ENCODE peak calls at places on chromosomes 6 and 20, in eight cellular contexts. Z, P, O, G, U, T, Q and B are unnamed samples.

GRCh38 chr6:72425003-72425681 is 196.7 kb upstream of the KCNQ5 start:
- DNase-seq in Z (no peak), P (no peak), O (no peak), G (no peak), U (no peak), T (peak), Q (no peak), B (peak)

GRCh38 chr6:84872996-84873395 is 108.6 kb upstream of the TBX18 start:
- DNase-seq in Z (no peak), P (no peak), O (no peak), G (no peak), U (no peak), T (no peak), Q (no peak), B (no peak)

GRCh38 chr6:82773061-82773717 is 292.5 kb downstream of the UBE3D start:
- DNase-seq in Z (no peak), P (no peak), O (no peak), G (no peak), U (no peak), T (no peak), Q (no peak), B (no peak)

GRCh38 chr6:169324661-169325459 is 71.2 kb upstream of the THBS2 start:
- DNase-seq in Z (no peak), P (no peak), O (no peak), G (no peak), U (no peak), T (no peak), Q (no peak), B (no peak)

GRCh38 chr20:32485770-32486248 is 99.3 kb downstream of the NOL4L start:
- DNase-seq in Z (no peak), P (no peak), O (no peak), G (no peak), U (no peak), T (no peak), Q (no peak), B (no peak)

GRCh38 chr6:79127660-79128059 is 49.6 kb upstream of the PHIP start:
- DNase-seq in Z (no peak), P (no peak), O (no peak), G (no peak), U (no peak), T (no peak), Q (no peak), B (no peak)

GRCh38 chr6:156400487-156400886 is 376.7 kb upstream of the ARID1B start:
- DNase-seq in Z (no peak), P (no peak), O (no peak), G (no peak), U (no peak), T (no peak), Q (no peak), B (no peak)

GRCh38 chr6:111604259-111605099 is 1.2 kb downstream of the TRAF3IP2 start:
- DNase-seq in Z (peak), P (no peak), O (peak), G (no peak), U (no peak), T (peak), Q (no peak), B (peak)

GRCh38 chr6:43454290-43455033 is 886 bp downstream of the DLK2 start:
- DNase-seq in Z (peak), P (peak), O (peak), G (peak), U (peak), T (peak), Q (peak), B (no peak)